ENCODE peak calls at places on chromosomes 7 and 10, in seven cellular contexts. T is effector memory CD8-positive, alpha-beta T cell; B is RWPE2; P is C1 segment of cervical spinal cord; A is left kidney; W is NCI-H460; Q is adrenal gland. R is an unnamed sample.

GRCh38 chr10:131920151-131920550 is 19.3 kb downstream of the PPP2R2D start:
- DNase-seq in T (no peak), B (no peak), A (no peak), P (no peak), W (no peak), Q (no peak), R (no peak)

GRCh38 chr7:6169805-6170520 is 102.5 kb downstream of the CYTH3 start:
- DNase-seq in A (no peak), W (no peak), T (no peak), Q (no peak), B (no peak), P (no peak), R (no peak)

GRCh38 chr7:130148561-130148960 is 56.6 kb downstream of the TMEM209 start:
- DNase-seq in W (no peak), Q (no peak), A (peak; percentile 22), P (no peak), B (no peak), T (no peak), R (no peak)

GRCh38 chr7:31066516-31067130 is 14.5 kb downstream of the ADCYAP1R1 start:
- DNase-seq in T (no peak), A (no peak), B (peak; percentile 26), P (no peak), Q (no peak), W (no peak), R (no peak)

GRCh38 chr7:93150200-93150835 is 2.1 kb upstream of the SAMD9L start:
- DNase-seq in Q (no peak), P (no peak), B (no peak), A (no peak), T (no peak), W (no peak), R (no peak)

GRCh38 chr10:23980054-23980453 is 228.9 kb upstream of the KIAA1217 start:
- DNase-seq in P (no peak), Q (no peak), A (peak; percentile 95), T (no peak), B (no peak), W (no peak), R (no peak)

GRCh38 chr7:156968183-156968582 is 18.7 kb downstream of the NOM1 start:
- DNase-seq in Q (no peak), T (no peak), W (no peak), A (no peak), B (no peak), P (no peak), R (no peak)

GRCh38 chr10:71191459-71192113 is 20.8 kb upstream of the UNC5B start:
- DNase-seq in A (peak; percentile 63), T (no peak), B (no peak), W (no peak), Q (peak; percentile 28), P (no peak), R (no peak)

GRCh38 chr10:43594944-43595589 is 11.2 kb upstream of the ZNF485 start:
- DNase-seq in Q (peak; percentile 40), W (no peak), P (no peak), T (peak; percentile 20), B (no peak), A (no peak), R (peak; percentile 26)

GRCh38 chr7:7221602-7222038 is 39.3 kb downstream of the C1GALT1 start:
- DNase-seq in T (no peak), P (no peak), A (no peak), W (peak; percentile 44), Q (no peak), B (peak; percentile 65), R (no peak)

GRCh38 chr7:154744226-154744860 is 258.6 kb downstream of the PAXIP1 start:
- DNase-seq in T (no peak), B (no peak), Q (peak; percentile 25), W (peak; percentile 9), A (peak; percentile 57), P (peak; percentile 39), R (no peak)

GRCh38 chr7:14242186-14242585 is 252.7 kb upstream of the ETV1 start:
- DNase-seq in A (peak; percentile 7), W (no peak), Q (no peak), B (no peak), T (no peak), P (no peak), R (no peak)

GRCh38 chr7:35647171-35647574 is 47.8 kb downstream of the HERPUD2 start:
- DNase-seq in T (no peak), B (no peak), P (no peak), A (peak; percentile 49), Q (peak; percentile 63), W (no peak), R (no peak)

GRCh38 chr10:59387951-59388431 is 25.6 kb upstream of the FAM13C start:
- DNase-seq in P (no peak), A (no peak), T (no peak), W (no peak), B (no peak), Q (peak; percentile 24), R (no peak)

GRCh38 chr10:65194131-65194530 is 1672.9 kb downstream of the REEP3 start:
- DNase-seq in A (no peak), B (no peak), W (peak; percentile 4), Q (no peak), P (no peak), T (no peak), R (no peak)

GRCh38 chr10:97543025-97543546 is 29.5 kb upstream of the ANKRD2 start:
- DNase-seq in A (peak; percentile 43), P (peak; percentile 89), B (peak; percentile 95), W (peak; percentile 62), T (no peak), Q (peak; percentile 94), R (no peak)

GRCh38 chr7:14195896-14196295 is 206.4 kb upstream of the ETV1 start:
- DNase-seq in A (no peak), P (no peak), B (no peak), T (no peak), Q (no peak), W (no peak), R (no peak)

GRCh38 chr7:102044984-102045673 is 227.7 kb downstream of the CUX1 start:
- DNase-seq in Q (peak; percentile 59), T (no peak), P (peak; percentile 41), B (no peak), W (no peak), A (peak; percentile 91), R (no peak)

GRCh38 chr10:5643356-5643755 is 23.0 kb downstream of the ASB13 start:
- DNase-seq in A (no peak), B (no peak), Q (no peak), T (no peak), W (no peak), P (no peak), R (no peak)

GRCh38 chr7:121126801-121127534 is 138.5 kb downstream of the CPED1 start:
- DNase-seq in Q (no peak), W (peak; percentile 15), T (no peak), A (no peak), P (no peak), B (no peak), R (no peak)

GRCh38 chr10:110163192-110163773 is 44.1 kb upstream of the MXI1 start:
- DNase-seq in A (no peak), T (no peak), W (no peak), P (no peak), B (no peak), Q (no peak), R (no peak)

GRCh38 chr10:101095550-101096213 is 33.9 kb downstream of the KAZALD1 start:
- DNase-seq in B (peak; percentile 87), W (peak; percentile 64), Q (peak; percentile 69), T (peak; percentile 68), P (no peak), A (peak; percentile 91), R (peak; percentile 59)

GRCh38 chr10:111933937-111934336 is 249.6 kb downstream of the GPAM start:
- DNase-seq in A (no peak), T (no peak), B (no peak), W (no peak), Q (no peak), P (no peak), R (no peak)

GRCh38 chr10:110446954-110447608 is 50.6 kb upstream of the DUSP5 start:
- DNase-seq in W (no peak), A (no peak), T (no peak), P (no peak), B (peak; percentile 80), Q (peak; percentile 47), R (no peak)

GRCh38 chr7:70239930-70240329 is 641.7 kb downstream of the AUTS2 start:
- DNase-seq in T (no peak), W (no peak), B (no peak), Q (no peak), A (no peak), P (no peak), R (no peak)

GRCh38 chr10:98466916-98467505 is 20.3 kb upstream of the HPS1 start:
- DNase-seq in T (no peak), W (no peak), P (no peak), B (no peak), A (no peak), Q (no peak), R (no peak)

GRCh38 chr7:144834516-144835165 is 1.2 kb downstream of the TPK1 start:
- DNase-seq in P (peak; percentile 33), W (no peak), B (no peak), Q (peak; percentile 26), A (no peak), T (peak; percentile 22), R (peak; percentile 49)

GRCh38 chr10:111128331-111129167 is 51.7 kb downstream of the ADRA2A start:
- DNase-seq in P (no peak), T (no peak), W (peak; percentile 22), A (peak; percentile 40), Q (peak; percentile 42), B (no peak), R (no peak)

GRCh38 chr10:112565434-112566053 is 118.5 kb downstream of the VTI1A start:
- DNase-seq in Q (peak; percentile 22), T (peak; percentile 23), A (peak; percentile 90), P (no peak), W (peak; percentile 78), B (no peak), R (no peak)

GRCh38 chr10:129365767-129366400 is 101.2 kb upstream of the MGMT start:
- DNase-seq in P (no peak), B (no peak), Q (no peak), A (no peak), W (no peak), T (no peak), R (no peak)

GRCh38 chr7:91324663-91325062 is 60.4 kb downstream of the FZD1 start:
- DNase-seq in A (no peak), B (no peak), W (no peak), T (no peak), Q (no peak), P (no peak), R (no peak)

GRCh38 chr10:3516626-3517255 is 268.3 kb downstream of the KLF6 start:
- DNase-seq in A (no peak), W (no peak), Q (no peak), B (no peak), T (no peak), P (no peak), R (no peak)

GRCh38 chr10:129552119-129552518 is 85.1 kb downstream of the MGMT start:
- DNase-seq in P (no peak), A (no peak), Q (no peak), T (no peak), W (no peak), B (no peak), R (no peak)